ENCODE peak calls at places on chromosomes 3 and 15, in five cellular contexts. E is heart right ventricle, I is H1, B is HL-60, O is NCI-H1417. U is an unnamed sample.

GRCh38 chr3:69999191-70000027 is at the start of gene SAMMSON:
- DNase-seq in E (no peak), I (no peak), B (no peak), O (peak), U (no peak)

GRCh38 chr3:56422316-56422715 is 46.0 kb downstream of the ERC2 start:
- DNase-seq in E (no peak), I (no peak), B (no peak), O (no peak), U (no peak)

GRCh38 chr15:92711457-92711831 is 55.9 kb upstream of the FAM174B start:
- DNase-seq in E (no peak), I (no peak), B (no peak), O (no peak), U (no peak)

GRCh38 chr3:103963599-103963998 is 1403.1 kb upstream of the ALCAM start:
- DNase-seq in E (no peak), I (no peak), B (no peak), O (no peak), U (no peak)

GRCh38 chr15:31303434-31304073 is 23.1 kb upstream of the KLF13 start:
- DNase-seq in E (peak), I (no peak), B (no peak), O (no peak), U (no peak)

GRCh38 chr15:60026555-60026954 is 22.4 kb downstream of the FOXB1 start:
- DNase-seq in E (no peak), I (no peak), B (no peak), O (no peak), U (no peak)

GRCh38 chr3:64501298-64501906 is 186.4 kb downstream of the ADAMTS9 start:
- DNase-seq in E (no peak), I (no peak), B (no peak), O (no peak), U (no peak)

GRCh38 chr3:175679582-175679981 is 820.4 kb downstream of the NAALADL2 start:
- DNase-seq in E (no peak), I (no peak), B (no peak), O (no peak), U (no peak)

GRCh38 chr3:42101048-42101447 is 9.9 kb downstream of the TRAK1 start:
- DNase-seq in E (peak), I (no peak), B (peak), O (no peak), U (no peak)

GRCh38 chr15:93467327-93467726 is 378.3 kb upstream of the RGMA start:
- DNase-seq in E (peak), I (no peak), B (no peak), O (peak), U (peak)

GRCh38 chr3:132615911-132616310 is 18.8 kb downstream of the ACKR4 start:
- DNase-seq in E (no peak), I (no peak), B (no peak), O (peak), U (no peak)

GRCh38 chr3:113594066-113594465 is 61.7 kb downstream of the SIDT1 start:
- DNase-seq in E (no peak), I (no peak), B (no peak), O (peak), U (peak)

GRCh38 chr3:183959214-183959613 is 58.5 kb downstream of the ABCC5 start:
- DNase-seq in E (no peak), I (no peak), B (no peak), O (no peak), U (no peak)

GRCh38 chr3:129845956-129846355 is 47.6 kb downstream of the TMCC1 start:
- DNase-seq in E (no peak), I (no peak), B (no peak), O (no peak), U (no peak)

GRCh38 chr3:46406786-46407611 is at the start of the genes CCR5AS and CCRL2:
- DNase-seq in E (peak), I (no peak), B (peak), O (no peak), U (no peak)

GRCh38 chr3:179063945-179064560 is 7.6 kb downstream of the ZMAT3 start:
- DNase-seq in E (no peak), I (no peak), B (no peak), O (no peak), U (no peak)

GRCh38 chr3:150443331-150443741 is 35.2 kb downstream of the TSC22D2 start:
- DNase-seq in E (no peak), I (no peak), B (no peak), O (no peak), U (no peak)

GRCh38 chr15:69760263-69760855 is 307.7 kb downstream of the RPLP1 start:
- DNase-seq in E (no peak), I (no peak), B (peak), O (no peak), U (no peak)

GRCh38 chr3:177598110-177598833 is 401.0 kb upstream of the TBL1XR1 start:
- DNase-seq in E (no peak), I (no peak), B (no peak), O (no peak), U (no peak)

GRCh38 chr3:114741066-114741465 is 406.0 kb downstream of the ZBTB20 start:
- DNase-seq in E (no peak), I (no peak), B (no peak), O (no peak), U (no peak)

GRCh38 chr3:65778966-65779365 is 259.8 kb downstream of the MAGI1 start:
- DNase-seq in E (no peak), I (no peak), B (no peak), O (no peak), U (no peak)

GRCh38 chr15:39502616-39503195 is 78.2 kb upstream of the THBS1 start:
- DNase-seq in E (no peak), I (no peak), B (no peak), O (no peak), U (no peak)

GRCh38 chr3:114863848-114864247 is 283.2 kb downstream of the ZBTB20 start:
- DNase-seq in E (no peak), I (no peak), B (no peak), O (no peak), U (no peak)

GRCh38 chr3:146685050-146685814 is 80.1 kb upstream of the PLSCR5 start:
- DNase-seq in E (no peak), I (no peak), B (peak), O (no peak), U (no peak)

GRCh38 chr15:32956006-32956405 is 238.2 kb downstream of the GREM1 start:
- DNase-seq in E (no peak), I (no peak), B (no peak), O (peak), U (no peak)

GRCh38 chr3:149638401-149639092 is 19.3 kb downstream of the WWTR1 start:
- DNase-seq in E (no peak), I (no peak), B (no peak), O (no peak), U (no peak)

GRCh38 chr3:74531491-74531890 is 83.0 kb downstream of the CNTN3 start:
- DNase-seq in E (no peak), I (no peak), B (no peak), O (no peak), U (no peak)

GRCh38 chr3:5426094-5426883 is 238.8 kb downstream of the EDEM1 start:
- DNase-seq in E (peak), I (peak), B (peak), O (peak), U (no peak)

GRCh38 chr3:15646924-15647511 is 45.5 kb downstream of the BTD start:
- DNase-seq in E (peak), I (no peak), B (no peak), O (no peak), U (no peak)

GRCh38 chr15:91456921-91457320 is 356.9 kb downstream of the SV2B start:
- DNase-seq in E (no peak), I (no peak), B (no peak), O (no peak), U (no peak)

GRCh38 chr3:105806361-105806760 is 62.5 kb downstream of the CBLB start:
- DNase-seq in E (no peak), I (no peak), B (peak), O (no peak), U (no peak)

GRCh38 chr3:132134611-132135010 is 99.8 kb upstream of the CPNE4 start:
- DNase-seq in E (no peak), I (no peak), B (no peak), O (no peak), U (no peak)